ENCODE peak calls at places on chromosomes 3 and 15, in seven cellular contexts. One of them, this sample, is unnamed.

GRCh38 chr15:99454107-99454809 is 111.5 kb upstream of the MEF2A start:
- DNase-seq in stomach: peak
- DNase-seq in H1: no peak
- DNase-seq in IMR-90: no peak
- DNase-seq in A549: no peak
- DNase-seq in suprapubic skin: no peak
- DNase-seq in tibial nerve: no peak
- DNase-seq in this sample: no peak

GRCh38 chr3:121818578-121818977 is 16.3 kb downstream of the IQCB1 start:
- DNase-seq in stomach: no peak
- DNase-seq in IMR-90: no peak
- DNase-seq in A549: no peak
- DNase-seq in H1: no peak
- DNase-seq in suprapubic skin: no peak
- DNase-seq in tibial nerve: no peak
- DNase-seq in this sample: no peak

GRCh38 chr3:183555541-183556081 is at the start of gene KLHL6:
- DNase-seq in A549: no peak
- DNase-seq in suprapubic skin: no peak
- DNase-seq in IMR-90: no peak
- DNase-seq in tibial nerve: no peak
- DNase-seq in H1: no peak
- DNase-seq in stomach: peak
- DNase-seq in this sample: no peak

GRCh38 chr3:182644800-182645433 is 148.4 kb upstream of the ATP11B start:
- DNase-seq in IMR-90: no peak
- DNase-seq in tibial nerve: no peak
- DNase-seq in H1: no peak
- DNase-seq in suprapubic skin: no peak
- DNase-seq in A549: no peak
- DNase-seq in stomach: no peak
- DNase-seq in this sample: no peak

GRCh38 chr15:35196273-35196672 is 111.2 kb upstream of the NANOGP8 start:
- DNase-seq in IMR-90: no peak
- DNase-seq in suprapubic skin: no peak
- DNase-seq in H1: no peak
- DNase-seq in stomach: no peak
- DNase-seq in tibial nerve: no peak
- DNase-seq in A549: no peak
- DNase-seq in this sample: no peak

GRCh38 chr15:43968551-43968950 is 141.7 kb downstream of the WDR76 start:
- DNase-seq in tibial nerve: no peak
- DNase-seq in A549: no peak
- DNase-seq in IMR-90: no peak
- DNase-seq in suprapubic skin: no peak
- DNase-seq in stomach: no peak
- DNase-seq in H1: no peak
- DNase-seq in this sample: no peak

GRCh38 chr15:41897327-41897726 is 3.5 kb upstream of the SPTBN5 start:
- DNase-seq in A549: no peak
- DNase-seq in IMR-90: no peak
- DNase-seq in stomach: no peak
- DNase-seq in suprapubic skin: peak
- DNase-seq in tibial nerve: no peak
- DNase-seq in H1: no peak
- DNase-seq in this sample: no peak

GRCh38 chr3:194133661-194134230 is 2.2 kb upstream of the HES1 start:
- DNase-seq in stomach: peak
- DNase-seq in suprapubic skin: peak
- DNase-seq in IMR-90: peak
- DNase-seq in tibial nerve: no peak
- DNase-seq in A549: peak
- DNase-seq in H1: no peak
- DNase-seq in this sample: peak

GRCh38 chr3:42682301-42683070 is 2.9 kb upstream of the KLHL40 start:
- DNase-seq in A549: no peak
- DNase-seq in IMR-90: no peak
- DNase-seq in stomach: no peak
- DNase-seq in tibial nerve: no peak
- DNase-seq in suprapubic skin: no peak
- DNase-seq in H1: no peak
- DNase-seq in this sample: no peak

GRCh38 chr15:72402726-72403125 is 4.6 kb downstream of the TMEM202 start:
- DNase-seq in IMR-90: no peak
- DNase-seq in stomach: no peak
- DNase-seq in suprapubic skin: no peak
- DNase-seq in A549: no peak
- DNase-seq in H1: no peak
- DNase-seq in tibial nerve: no peak
- DNase-seq in this sample: no peak

GRCh38 chr3:154122912-154123559 is 1.8 kb downstream of the ARHGEF26 start:
- DNase-seq in IMR-90: peak
- DNase-seq in A549: no peak
- DNase-seq in suprapubic skin: no peak
- DNase-seq in tibial nerve: no peak
- DNase-seq in stomach: no peak
- DNase-seq in H1: no peak
- DNase-seq in this sample: no peak

GRCh38 chr3:14791343-14791945 is 27.3 kb upstream of the FGD5 start:
- DNase-seq in stomach: peak
- DNase-seq in IMR-90: peak
- DNase-seq in tibial nerve: peak
- DNase-seq in suprapubic skin: peak
- DNase-seq in H1: peak
- DNase-seq in A549: peak
- DNase-seq in this sample: peak

GRCh38 chr3:187698499-187699399 is 3.6 kb downstream of the RTP2 start:
- DNase-seq in tibial nerve: no peak
- DNase-seq in A549: no peak
- DNase-seq in IMR-90: no peak
- DNase-seq in stomach: no peak
- DNase-seq in H1: no peak
- DNase-seq in suprapubic skin: no peak
- DNase-seq in this sample: no peak

GRCh38 chr15:89822951-89823701 is 8.5 kb upstream of the ANPEP start:
- DNase-seq in H1: no peak
- DNase-seq in IMR-90: peak
- DNase-seq in stomach: no peak
- DNase-seq in tibial nerve: no peak
- DNase-seq in A549: no peak
- DNase-seq in suprapubic skin: no peak
- DNase-seq in this sample: no peak

GRCh38 chr15:31799711-31800321 is 230.5 kb upstream of the CHRNA7 start:
- DNase-seq in stomach: no peak
- DNase-seq in H1: no peak
- DNase-seq in suprapubic skin: no peak
- DNase-seq in tibial nerve: no peak
- DNase-seq in A549: no peak
- DNase-seq in IMR-90: no peak
- DNase-seq in this sample: no peak

GRCh38 chr3:188124184-188124583 is 29.8 kb upstream of the LPP start:
- DNase-seq in A549: no peak
- DNase-seq in H1: no peak
- DNase-seq in IMR-90: peak
- DNase-seq in tibial nerve: no peak
- DNase-seq in suprapubic skin: no peak
- DNase-seq in stomach: no peak
- DNase-seq in this sample: no peak

GRCh38 chr3:5250467-5251195 is 63.1 kb downstream of the EDEM1 start:
- DNase-seq in stomach: peak
- DNase-seq in IMR-90: no peak
- DNase-seq in suprapubic skin: peak
- DNase-seq in tibial nerve: no peak
- DNase-seq in A549: peak
- DNase-seq in H1: no peak
- DNase-seq in this sample: no peak

GRCh38 chr3:30318110-30318509 is 288.3 kb upstream of the TGFBR2 start:
- DNase-seq in A549: no peak
- DNase-seq in IMR-90: no peak
- DNase-seq in tibial nerve: no peak
- DNase-seq in stomach: no peak
- DNase-seq in suprapubic skin: no peak
- DNase-seq in H1: no peak
- DNase-seq in this sample: no peak

GRCh38 chr3:87335931-87336330 is 59.5 kb upstream of the POU1F1 start:
- DNase-seq in IMR-90: no peak
- DNase-seq in suprapubic skin: no peak
- DNase-seq in A549: no peak
- DNase-seq in stomach: no peak
- DNase-seq in tibial nerve: no peak
- DNase-seq in H1: no peak
- DNase-seq in this sample: no peak

GRCh38 chr3:139308156-139309017 is 35.4 kb upstream of the MRPS22 start:
- DNase-seq in H1: no peak
- DNase-seq in A549: peak
- DNase-seq in stomach: no peak
- DNase-seq in tibial nerve: no peak
- DNase-seq in IMR-90: no peak
- DNase-seq in suprapubic skin: no peak
- DNase-seq in this sample: no peak

GRCh38 chr15:86872782-86873181 is 793.1 kb downstream of the AGBL1 start:
- DNase-seq in IMR-90: no peak
- DNase-seq in A549: no peak
- DNase-seq in H1: no peak
- DNase-seq in suprapubic skin: no peak
- DNase-seq in tibial nerve: no peak
- DNase-seq in stomach: no peak
- DNase-seq in this sample: no peak

GRCh38 chr15:101115887-101116680 is 135.8 kb downstream of the CHSY1 start:
- DNase-seq in A549: no peak
- DNase-seq in H1: no peak
- DNase-seq in suprapubic skin: no peak
- DNase-seq in tibial nerve: peak
- DNase-seq in stomach: no peak
- DNase-seq in IMR-90: peak
- DNase-seq in this sample: no peak

GRCh38 chr3:13539285-13539625 is 9.7 kb upstream of the FBLN2 start:
- DNase-seq in H1: no peak
- DNase-seq in IMR-90: peak
- DNase-seq in stomach: no peak
- DNase-seq in tibial nerve: no peak
- DNase-seq in suprapubic skin: no peak
- DNase-seq in A549: no peak
- DNase-seq in this sample: no peak

GRCh38 chr15:67074886-67075229 is 9.5 kb downstream of the SMAD3 start:
- DNase-seq in IMR-90: peak
- DNase-seq in H1: no peak
- DNase-seq in tibial nerve: no peak
- DNase-seq in stomach: no peak
- DNase-seq in suprapubic skin: no peak
- DNase-seq in A549: no peak
- DNase-seq in this sample: no peak

GRCh38 chr15:67077641-67078215 is 12.3 kb downstream of the SMAD3 start:
- DNase-seq in H1: no peak
- DNase-seq in A549: no peak
- DNase-seq in suprapubic skin: no peak
- DNase-seq in IMR-90: no peak
- DNase-seq in stomach: no peak
- DNase-seq in tibial nerve: no peak
- DNase-seq in this sample: no peak

GRCh38 chr15:67079361-67079760 is 14.0 kb downstream of the SMAD3 start:
- DNase-seq in suprapubic skin: no peak
- DNase-seq in A549: no peak
- DNase-seq in stomach: no peak
- DNase-seq in tibial nerve: no peak
- DNase-seq in IMR-90: peak
- DNase-seq in H1: no peak
- DNase-seq in this sample: no peak

GRCh38 chr15:67072951-67073350 is 7.5 kb downstream of the SMAD3 start:
- DNase-seq in stomach: no peak
- DNase-seq in H1: no peak
- DNase-seq in tibial nerve: no peak
- DNase-seq in A549: no peak
- DNase-seq in IMR-90: peak
- DNase-seq in suprapubic skin: no peak
- DNase-seq in this sample: no peak

DNA sequence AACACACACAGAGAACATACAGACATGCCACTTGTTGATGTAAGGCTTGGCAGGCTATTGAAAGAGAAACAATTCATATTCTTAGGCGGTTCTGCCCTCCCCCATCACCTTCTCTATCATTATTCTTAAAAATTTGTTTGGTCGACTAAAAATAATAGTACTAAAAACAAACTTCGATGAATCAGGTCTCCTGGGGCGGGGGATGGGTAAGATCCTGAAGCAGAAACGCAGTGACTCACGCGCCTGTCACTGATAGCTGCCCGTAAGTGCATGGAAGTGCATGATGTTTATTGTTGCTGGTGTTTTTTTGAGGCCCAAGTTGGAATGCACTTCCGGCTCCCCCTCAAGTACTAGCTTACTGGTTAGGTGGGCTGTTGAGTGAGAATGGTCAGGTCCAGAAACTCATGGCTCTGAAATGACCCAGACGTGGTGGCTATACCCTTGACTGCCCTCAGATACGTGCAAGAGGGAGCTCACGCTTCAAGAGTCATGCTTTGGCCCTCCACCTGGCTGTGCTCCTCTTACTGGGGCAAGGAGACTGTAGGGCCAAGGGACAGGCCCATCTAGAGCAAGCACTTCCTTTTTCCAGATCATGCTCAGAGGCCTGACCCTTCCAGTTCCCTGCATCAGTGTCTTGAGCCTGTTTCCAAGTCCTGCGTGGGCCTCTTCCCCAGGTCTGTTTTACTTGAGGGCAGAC is 10.9 kb downstream of the SMAD3 start:
- DNase-seq in IMR-90: peak
- DNase-seq in H1: no peak
- DNase-seq in tibial nerve: no peak
- DNase-seq in suprapubic skin: no peak
- DNase-seq in A549: peak
- DNase-seq in stomach: peak
- DNase-seq in this sample: no peak
- TF ChIP-seq POLR2A in IMR-90: peak
- TF ChIP-seq POLR2A in H1: no peak
- TF ChIP-seq POLR2A in tibial nerve: no peak
- TF ChIP-seq POLR2A in suprapubic skin: no peak
- TF ChIP-seq POLR2A in A549: no peak
- TF ChIP-seq POLR2A in stomach: no peak
- TF ChIP-seq POLR2A in this sample: no peak

GRCh38 chr3:38455639-38456430 is 2.1 kb downstream of the ACVR2B start:
- DNase-seq in suprapubic skin: no peak
- DNase-seq in tibial nerve: no peak
- DNase-seq in A549: no peak
- DNase-seq in stomach: no peak
- DNase-seq in H1: peak
- DNase-seq in IMR-90: peak
- DNase-seq in this sample: no peak
- TF ChIP-seq POLR2A in suprapubic skin: no peak
- TF ChIP-seq POLR2A in tibial nerve: no peak
- TF ChIP-seq POLR2A in A549: no peak
- TF ChIP-seq POLR2A in stomach: no peak
- TF ChIP-seq POLR2A in H1: no peak
- TF ChIP-seq POLR2A in IMR-90: no peak
- TF ChIP-seq POLR2A in this sample: no peak

GRCh38 chr3:171811059-171811912 is 1.0 kb upstream of the PLD1 start:
- DNase-seq in stomach: no peak
- DNase-seq in tibial nerve: no peak
- DNase-seq in H1: no peak
- DNase-seq in A549: peak
- DNase-seq in IMR-90: peak
- DNase-seq in suprapubic skin: no peak
- DNase-seq in this sample: no peak
- TF ChIP-seq POLR2A in stomach: no peak
- TF ChIP-seq POLR2A in tibial nerve: no peak
- TF ChIP-seq POLR2A in H1: no peak
- TF ChIP-seq POLR2A in A549: no peak
- TF ChIP-seq POLR2A in IMR-90: no peak
- TF ChIP-seq POLR2A in suprapubic skin: no peak
- TF ChIP-seq POLR2A in this sample: no peak

GRCh38 chr15:64156652-64157331 is 5.3 kb downstream of the SNX22 start:
- DNase-seq in IMR-90: no peak
- DNase-seq in A549: no peak
- DNase-seq in stomach: no peak
- DNase-seq in suprapubic skin: peak
- DNase-seq in H1: no peak
- DNase-seq in tibial nerve: no peak
- DNase-seq in this sample: no peak
- TF ChIP-seq POLR2A in IMR-90: no peak
- TF ChIP-seq POLR2A in A549: no peak
- TF ChIP-seq POLR2A in stomach: no peak
- TF ChIP-seq POLR2A in suprapubic skin: no peak
- TF ChIP-seq POLR2A in H1: no peak
- TF ChIP-seq POLR2A in tibial nerve: no peak
- TF ChIP-seq POLR2A in this sample: no peak

This sample was measured in H54.